ENCODE peak calls at places on chromosomes 6 and 20, in seven cellular contexts. J is GM12878, G is HCT116, N is SK-N-SH, R is HepG2, F is H1, O is K562. A is an unnamed sample.
A peak's percentile ranks its signal among the peaks of the same experiment; 100 is the strongest.

GRCh38 chr6:88631830-88632229 is 331.6 kb downstream of the RNGTT start:
- DNase-seq in J (no peak), G (no peak), N (no peak), R (no peak), F (no peak), O (no peak), A (no peak)

GRCh38 chr6:162331911-162332310 is 395.7 kb downstream of the PRKN start:
- DNase-seq in J (no peak), G (no peak), N (no peak), R (no peak), F (no peak), O (no peak), A (no peak)

GRCh38 chr6:161869491-161869890 is 595.6 kb upstream of the AGPAT4 start:
- DNase-seq in J (no peak), G (no peak), N (no peak), R (no peak), F (no peak), O (no peak), A (no peak)

GRCh38 chr6:167799033-167799933 is 27.4 kb upstream of the AFDN start:
- DNase-seq in J (no peak), G (no peak), N (peak; percentile 85), R (no peak), F (no peak), O (no peak), A (no peak)

GRCh38 chr6:143290206-143290605 is 160.3 kb downstream of the ADAT2 start:
- DNase-seq in J (no peak), G (no peak), N (no peak), R (no peak), F (no peak), O (no peak), A (no peak)

GRCh38 chr6:130537447-130537846 is 171.6 kb downstream of the TMEM200A start:
- DNase-seq in J (no peak), G (no peak), N (no peak), R (no peak), F (no peak), O (no peak), A (no peak)

GRCh38 chr6:159451051-159451450 is 242.0 kb downstream of the SOD2 start:
- DNase-seq in J (no peak), G (no peak), N (no peak), R (no peak), F (no peak), O (no peak), A (no peak)

GRCh38 chr6:70860044-70860443 is 96.8 kb downstream of the B3GAT2 start:
- DNase-seq in J (no peak), G (no peak), N (no peak), R (no peak), F (no peak), O (no peak), A (no peak)

GRCh38 chr20:59823030-59823423 is 110.4 kb downstream of the SYCP2 start:
- DNase-seq in J (no peak), G (no peak), N (peak; percentile 9), R (no peak), F (no peak), O (no peak), A (no peak)

GRCh38 chr20:45343867-45344721 is 4.1 kb downstream of the SDC4 start:
- DNase-seq in J (no peak), G (peak; percentile 72), N (no peak), R (peak; percentile 97), F (no peak), O (no peak), A (peak; percentile 72)

GRCh38 chr20:51802170-51802745 is at the start of gene SALL4:
- DNase-seq in J (no peak), G (no peak), N (peak; percentile 76), R (no peak), F (peak; percentile 91), O (no peak), A (no peak)

GRCh38 chr20:62134735-62135231 is 8.4 kb downstream of the PSMA7 start:
- DNase-seq in J (no peak), G (no peak), N (no peak), R (peak; percentile 88), F (no peak), O (no peak), A (no peak)

GRCh38 chr6:50791900-50792508 is 26.7 kb upstream of the TFAP2B start:
- DNase-seq in J (no peak), G (no peak), N (peak; percentile 59), R (peak; percentile 61), F (no peak), O (peak; percentile 60), A (peak; percentile 44)

GRCh38 chr6:107121964-107122495 is 6.7 kb upstream of the BEND3 start:
- DNase-seq in J (no peak), G (no peak), N (no peak), R (no peak), F (no peak), O (no peak), A (no peak)

GRCh38 chr20:17626217-17627007 is 55.6 kb downstream of the RRBP1 start:
- DNase-seq in J (no peak), G (no peak), N (no peak), R (no peak), F (no peak), O (no peak), A (no peak)
- TF ChIP-seq JUND in J (no peak), G (no peak), N (no peak), R (no peak), F (no peak), O (no peak), A (no peak)

DNA sequence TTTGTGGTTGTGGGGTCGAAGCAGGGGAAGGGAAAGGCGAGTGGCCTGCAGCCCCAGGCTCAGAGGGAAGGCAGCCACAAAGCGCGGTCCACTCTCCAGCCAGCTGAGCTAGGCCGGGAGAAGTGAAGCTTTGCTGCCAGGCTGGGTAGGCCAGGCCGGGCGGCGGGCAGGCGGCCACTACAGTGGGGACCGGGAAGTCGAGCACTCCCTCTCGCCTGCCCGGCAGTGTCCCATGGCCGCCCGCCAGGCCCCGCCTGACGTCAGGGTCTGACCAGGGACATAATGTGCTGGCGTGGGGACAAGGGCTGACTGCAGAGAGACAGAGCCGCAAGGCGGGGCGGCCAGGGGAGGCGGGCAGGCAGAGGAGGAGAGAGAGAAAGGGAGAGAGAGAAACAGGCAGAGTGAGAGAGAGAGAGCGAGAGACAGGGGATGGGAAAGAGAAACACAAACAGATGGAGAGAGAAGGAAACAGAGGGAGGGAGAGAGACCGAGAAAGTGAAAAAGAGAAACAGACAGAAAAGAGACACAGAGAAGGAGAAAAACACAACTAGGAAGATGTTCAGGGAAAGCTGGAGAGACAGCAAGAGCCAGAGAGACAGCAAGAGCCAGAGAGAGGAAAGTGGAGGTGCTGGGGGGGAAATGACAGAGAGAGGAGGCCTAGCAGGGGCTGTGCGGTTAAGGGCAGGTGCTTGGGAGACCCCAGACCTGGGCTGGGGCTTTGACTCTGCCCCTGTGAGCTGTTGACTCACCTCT is 94.5 kb upstream of the PTPN1 start:
- DNase-seq in J (no peak), G (peak; percentile 50), N (peak; percentile 79), R (peak; percentile 86), F (no peak), O (no peak), A (peak; percentile 60)
- TF ChIP-seq JUND in J (no peak), G (no peak), N (no peak), R (peak; percentile 83), F (no peak), O (no peak), A (no peak)

GRCh38 chr6:121559611-121560269 is 124.3 kb downstream of the GJA1 start:
- DNase-seq in J (no peak), G (no peak), N (no peak), R (no peak), F (no peak), O (no peak), A (no peak)
- TF ChIP-seq JUND in J (no peak), G (no peak), N (no peak), R (no peak), F (no peak), O (no peak), A (no peak)

GRCh38 chr6:119669228-119669627 is 319.7 kb upstream of the MAN1A1 start:
- DNase-seq in J (no peak), G (no peak), N (no peak), R (no peak), F (no peak), O (no peak), A (no peak)
- TF ChIP-seq JUND in J (no peak), G (no peak), N (no peak), R (no peak), F (no peak), O (no peak), A (no peak)

GRCh38 chr6:80523029-80523428 is 416.6 kb downstream of the BCKDHB start:
- DNase-seq in J (no peak), G (no peak), N (no peak), R (no peak), F (no peak), O (no peak), A (no peak)
- TF ChIP-seq JUND in J (no peak), G (no peak), N (no peak), R (no peak), F (no peak), O (no peak), A (no peak)

GRCh38 chr20:25504366-25505135 is 80.8 kb downstream of the NINL start:
- DNase-seq in J (no peak), G (no peak), N (no peak), R (no peak), F (no peak), O (no peak), A (no peak)
- TF ChIP-seq JUND in J (no peak), G (no peak), N (no peak), R (no peak), F (no peak), O (no peak), A (no peak)

DNA sequence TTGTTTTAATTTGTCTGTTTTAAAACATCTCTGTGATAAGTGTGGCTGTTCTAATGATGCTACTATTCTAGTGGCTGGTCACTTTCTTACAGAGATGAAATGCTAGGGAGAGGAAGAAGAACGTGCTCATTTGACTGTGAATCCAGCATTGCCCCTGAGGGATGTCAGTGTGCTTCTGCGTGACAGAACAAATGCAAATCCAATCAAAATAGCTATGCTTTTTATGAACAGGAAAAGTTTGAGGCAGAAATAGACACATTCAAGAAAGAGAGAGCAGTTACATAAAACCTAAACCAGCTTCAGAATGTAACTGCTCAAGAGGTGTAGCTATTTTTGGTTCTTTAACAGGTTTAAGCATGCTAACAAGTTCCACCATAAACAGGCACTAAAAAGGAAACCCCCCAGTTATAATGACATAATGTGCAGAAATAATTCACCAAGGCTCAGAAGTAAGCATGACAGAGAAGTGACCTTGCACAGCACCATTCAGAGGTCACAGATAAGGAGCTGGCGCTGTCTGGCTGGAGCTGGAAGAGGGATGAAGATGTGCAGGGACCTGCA is 385.3 kb downstream of the EPM2A start:
- DNase-seq in J (peak; percentile 72), G (no peak), N (no peak), R (no peak), F (no peak), O (no peak), A (no peak)
- TF ChIP-seq JUND in J (no peak), G (no peak), N (no peak), R (no peak), F (no peak), O (no peak), A (no peak)

DNA sequence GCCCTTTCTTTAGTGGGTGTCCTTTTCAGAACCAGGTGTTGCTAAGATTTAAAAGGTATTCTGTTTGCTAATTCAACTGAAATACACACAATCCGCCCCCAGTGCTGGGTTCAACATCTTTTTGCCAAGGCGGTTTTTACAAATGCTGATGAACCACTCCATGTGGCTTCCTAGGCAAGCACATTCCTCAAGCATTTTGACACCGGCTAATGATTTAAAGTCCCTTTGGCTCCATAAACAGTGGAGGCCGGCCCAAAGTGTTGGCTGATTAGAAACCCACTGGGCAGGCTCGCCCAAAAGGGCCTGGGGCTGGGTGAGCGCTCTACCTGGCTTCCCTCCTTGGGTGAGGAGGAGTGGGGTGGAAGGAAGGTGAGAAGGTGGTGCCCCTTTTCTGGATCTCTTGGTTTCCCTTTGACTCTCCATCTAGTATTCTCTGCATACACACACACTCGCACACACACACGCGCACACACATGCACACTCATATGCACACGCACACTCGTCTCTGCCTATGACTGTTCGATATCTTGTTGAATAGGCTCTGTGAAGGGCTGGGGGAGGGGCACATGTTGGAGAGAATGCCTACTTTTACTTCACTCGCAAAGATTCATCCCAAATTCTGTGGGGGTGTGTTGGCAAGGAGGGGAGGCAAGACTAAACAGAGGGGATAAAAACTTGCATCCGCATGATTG is 66.7 kb upstream of the ARMC2 start:
- DNase-seq in J (no peak), G (no peak), N (no peak), R (no peak), F (peak; percentile 50), O (no peak), A (no peak)
- TF ChIP-seq JUND in J (no peak), G (no peak), N (no peak), R (no peak), F (no peak), O (no peak), A (no peak)

A was measured in T47D.